ENCODE peak calls at places on chromosomes 16 and 17, in five cellular contexts. U is body of pancreas, H is breast epithelium, S is thoracic aorta, O is suprapubic skin. V is an unnamed sample. For H3K4me1, the result is how much of the 10 kb centered on the place peaks cover.

GRCh38 chr16:49345829-49346228 is 27.8 kb upstream of the C16orf78 start:
- DNase-seq in U (no peak), H (no peak), S (no peak), O (no peak), V (peak)

GRCh38 chr16:86509759-86510464 is 415 bp upstream of the FOXF1 start:
- DNase-seq in U (no peak), H (no peak), S (no peak), O (no peak), V (peak)

GRCh38 chr16:2964416-2965223 is 545 bp downstream of the KREMEN2 start:
- DNase-seq in U (peak), H (no peak), S (no peak), O (peak), V (peak)

GRCh38 chr17:37792787-37793186 is 47.9 kb upstream of the HNF1B start:
- DNase-seq in U (no peak), H (no peak), S (no peak), O (no peak), V (no peak)

GRCh38 chr17:45223541-45224528 is 2.1 kb downstream of the FMNL1 start:
- DNase-seq in U (no peak), H (no peak), S (no peak), O (no peak), V (no peak)

GRCh38 chr16:88320947-88321634 is 61.7 kb upstream of the ZNF469 start:
- DNase-seq in U (no peak), H (no peak), S (no peak), O (no peak), V (no peak)

GRCh38 chr17:75250009-75250471 is 11.4 kb downstream of the GGA3 start:
- DNase-seq in U (no peak), H (no peak), S (no peak), O (no peak), V (no peak)

GRCh38 chr16:13153696-13154095 is 252.3 kb downstream of the SHISA9 start:
- DNase-seq in U (no peak), H (no peak), S (no peak), O (no peak), V (no peak)

GRCh38 chr17:3590231-3590630 is 19.0 kb downstream of the TRPV1 start:
- DNase-seq in U (no peak), H (no peak), S (no peak), O (no peak), V (peak)

GRCh38 chr17:66330646-66331037 is 28.2 kb downstream of the PRKCA start:
- DNase-seq in U (no peak), H (no peak), S (no peak), O (no peak), V (no peak)

GRCh38 chr17:58534901-58535421 is 20.5 kb upstream of the MTMR4 start:
- DNase-seq in U (no peak), H (no peak), S (no peak), O (no peak), V (no peak)

GRCh38 chr17:78780852-78781338 is 1.2 kb downstream of the CYTH1 start:
- DNase-seq in U (no peak), H (no peak), S (no peak), O (no peak), V (no peak)

GRCh38 chr17:81665205-81666091 is 957 bp downstream of the OXLD1 start:
- DNase-seq in U (peak), H (no peak), S (no peak), O (no peak), V (peak)

GRCh38 chr16:66660422-66661209 is 35.9 kb downstream of the CMTM4 start:
- DNase-seq in U (peak), H (peak), S (peak), O (no peak), V (peak)

GRCh38 chr16:23079683-23080221 is 69.5 kb downstream of the USP31 start:
- DNase-seq in U (no peak), H (no peak), S (no peak), O (no peak), V (no peak)

GRCh38 chr16:31519746-31520145 is 8.0 kb upstream of the AHSP start:
- DNase-seq in U (no peak), H (no peak), S (no peak), O (no peak), V (no peak)

GRCh38 chr17:82240506-82241182 is 11.8 kb downstream of the SLC16A3 start:
- DNase-seq in U (no peak), H (no peak), S (no peak), O (no peak), V (peak)

GRCh38 chr17:58329808-58330543 is 1.4 kb upstream of the TSPOAP1 start:
- DNase-seq in U (no peak), H (no peak), S (no peak), O (no peak), V (no peak)

GRCh38 chr16:12573730-12574383 is 229.8 kb downstream of the CPPED1 start:
- DNase-seq in U (peak), H (no peak), S (no peak), O (peak), V (peak)

GRCh38 chr17:51527230-51527982 is 267.1 kb downstream of the UTP18 start:
- DNase-seq in U (no peak), H (no peak), S (no peak), O (no peak), V (no peak)

GRCh38 chr17:30225112-30225511 is 10.4 kb downstream of the SLC6A4 start:
- DNase-seq in U (no peak), H (no peak), S (no peak), O (no peak), V (no peak)

GRCh38 chr16:8523932-8524331 is 66.4 kb downstream of the TMEM114 start:
- DNase-seq in U (no peak), H (no peak), S (no peak), O (no peak), V (no peak)

GRCh38 chr17:44077595-44077909 is 7.0 kb downstream of the G6PC3 start:
- DNase-seq in U (no peak), H (no peak), S (no peak), O (no peak), V (peak)

GRCh38 chr17:596763-597644 is 117.6 kb downstream of the VPS53 start:
- DNase-seq in U (no peak), H (no peak), S (no peak), O (no peak), V (no peak)

GRCh38 chr17:39722965-39723848 is 7.1 kb downstream of the MIEN1 start:
- DNase-seq in U (no peak), H (no peak), S (no peak), O (no peak), V (peak)

GRCh38 chr17:66654341-66654740 is 180.6 kb upstream of the CACNG5 start:
- DNase-seq in U (no peak), H (no peak), S (no peak), O (no peak), V (no peak)

GRCh38 chr16:51607202-51607756 is 456.2 kb upstream of the SALL1 start:
- DNase-seq in U (no peak), H (no peak), S (no peak), O (no peak), V (no peak)

GRCh38 chr16:4611337-4612023 is 3.2 kb downstream of the UBALD1 start:
- DNase-seq in U (no peak), H (no peak), S (no peak), O (no peak), V (peak)

GRCh38 chr17:31068291-31068690 is 26.5 kb upstream of the NF1 start:
- DNase-seq in U (peak), H (no peak), S (no peak), O (no peak), V (peak)

GRCh38 chr17:18379246-18380146 is 1.9 kb downstream of the EVPLL start:
- DNase-seq in U (no peak), H (no peak), S (no peak), O (no peak), V (no peak)

GRCh38 chr16:85028638-85029412 is 1.2 kb downstream of the KIAA0513 start:
- DNase-seq in U (peak), H (peak), S (no peak), O (no peak), V (peak)

GRCh38 chr16:90077757-90078593 is 844 bp upstream of the PRDM7 start:
- DNase-seq in U (peak), H (peak), S (no peak), O (no peak), V (peak)

GRCh38 chr16:11296706-11297491 is 15.8 kb upstream of the PRM1 start:
- DNase-seq in U (peak), H (no peak), S (no peak), O (no peak), V (no peak)
- H3K27ac ChIP-seq in U (peak), H (peak), S (no peak), O (no peak), V (no peak)

GRCh38 chr16:50598256-50598894 is 50.2 kb downstream of the NKD1 start:
- DNase-seq in U (peak), H (no peak), S (no peak), O (no peak), V (no peak)

GRCh38 chr16:50597563-50598255 is 49.5 kb downstream of the NKD1 start:
- DNase-seq in U (no peak), H (no peak), S (no peak), O (no peak), V (no peak)

GRCh38 chr16:50600582-50601283 is 52.5 kb downstream of the NKD1 start:
- DNase-seq in U (no peak), H (no peak), S (no peak), O (no peak), V (no peak)

GRCh38 chr16:50599494-50599893 is 51.3 kb downstream of the NKD1 start:
- DNase-seq in U (no peak), H (no peak), S (no peak), O (no peak), V (no peak)

DNA sequence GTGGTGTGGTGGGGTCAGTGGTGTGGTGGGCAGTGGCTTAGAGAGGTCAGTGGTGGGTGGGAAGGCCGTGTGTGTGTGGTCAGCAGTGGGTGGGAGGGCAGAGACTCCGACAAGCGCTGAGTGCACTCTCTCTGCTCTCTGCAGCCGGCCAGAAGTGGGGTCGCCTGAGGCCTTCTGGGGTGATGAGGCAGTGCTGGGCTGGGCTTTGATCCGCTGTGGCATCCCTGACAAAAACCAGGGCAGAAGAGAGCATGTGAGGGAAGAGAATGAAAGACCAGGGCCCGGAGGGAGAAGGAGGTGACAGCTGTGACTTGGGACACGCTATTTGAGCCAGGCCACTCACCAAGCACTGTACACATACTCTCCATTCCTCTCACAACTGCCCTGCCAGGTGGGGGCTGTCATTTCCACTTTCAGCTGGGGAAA is 50.8 kb downstream of the NKD1 start:
- DNase-seq in U (no peak), H (no peak), S (no peak), O (no peak), V (no peak)
- H3K4me1 ChIP-seq in U (under half), H (under half), S (half or more), O (under half), V (under half)

DNA sequence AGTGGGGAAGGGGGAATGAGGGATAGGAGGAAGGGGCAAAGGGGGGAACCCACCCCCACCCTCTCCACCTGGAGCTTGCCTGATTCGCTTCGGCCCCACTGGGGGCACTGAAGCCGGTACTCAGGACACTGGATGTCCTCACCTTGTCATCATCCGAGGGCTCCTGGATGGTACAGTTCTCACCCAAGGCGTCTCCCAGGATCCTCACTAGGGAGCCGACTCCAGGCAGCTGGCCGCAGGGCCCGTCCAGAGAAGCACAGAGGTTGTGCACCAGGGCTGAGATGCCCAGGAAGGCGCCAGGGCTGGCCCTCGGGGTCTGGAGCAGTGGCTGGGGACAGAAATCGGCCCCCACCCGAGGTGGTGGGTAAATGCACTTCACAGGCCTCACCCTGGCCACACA is 92.3 kb downstream of the LITAF start:
- DNase-seq in U (no peak), H (no peak), S (no peak), O (no peak), V (peak)
- H3K27ac ChIP-seq in U (peak), H (no peak), S (peak), O (no peak), V (peak)

GRCh38 chr17:77410470-77410869 is 269.7 kb downstream of the SEC14L1 start:
- DNase-seq in U (no peak), H (no peak), S (no peak), O (no peak), V (no peak)

GRCh38 chr17:77405867-77406513 is 265.2 kb downstream of the SEC14L1 start:
- DNase-seq in U (no peak), H (no peak), S (no peak), O (no peak), V (no peak)

GRCh38 chr17:77407321-77408277 is 266.8 kb downstream of the SEC14L1 start:
- DNase-seq in U (no peak), H (no peak), S (no peak), O (no peak), V (no peak)

GRCh38 chr17:77408284-77408683 is 267.5 kb downstream of the SEC14L1 start:
- DNase-seq in U (no peak), H (no peak), S (no peak), O (no peak), V (no peak)

GRCh38 chr17:77409282-77410161 is 268.8 kb downstream of the SEC14L1 start:
- DNase-seq in U (peak), H (peak), S (peak), O (no peak), V (peak)
- H3K4me1 ChIP-seq in U (under half), H (under half), S (half or more), O (half or more), V (under half)

DNA sequence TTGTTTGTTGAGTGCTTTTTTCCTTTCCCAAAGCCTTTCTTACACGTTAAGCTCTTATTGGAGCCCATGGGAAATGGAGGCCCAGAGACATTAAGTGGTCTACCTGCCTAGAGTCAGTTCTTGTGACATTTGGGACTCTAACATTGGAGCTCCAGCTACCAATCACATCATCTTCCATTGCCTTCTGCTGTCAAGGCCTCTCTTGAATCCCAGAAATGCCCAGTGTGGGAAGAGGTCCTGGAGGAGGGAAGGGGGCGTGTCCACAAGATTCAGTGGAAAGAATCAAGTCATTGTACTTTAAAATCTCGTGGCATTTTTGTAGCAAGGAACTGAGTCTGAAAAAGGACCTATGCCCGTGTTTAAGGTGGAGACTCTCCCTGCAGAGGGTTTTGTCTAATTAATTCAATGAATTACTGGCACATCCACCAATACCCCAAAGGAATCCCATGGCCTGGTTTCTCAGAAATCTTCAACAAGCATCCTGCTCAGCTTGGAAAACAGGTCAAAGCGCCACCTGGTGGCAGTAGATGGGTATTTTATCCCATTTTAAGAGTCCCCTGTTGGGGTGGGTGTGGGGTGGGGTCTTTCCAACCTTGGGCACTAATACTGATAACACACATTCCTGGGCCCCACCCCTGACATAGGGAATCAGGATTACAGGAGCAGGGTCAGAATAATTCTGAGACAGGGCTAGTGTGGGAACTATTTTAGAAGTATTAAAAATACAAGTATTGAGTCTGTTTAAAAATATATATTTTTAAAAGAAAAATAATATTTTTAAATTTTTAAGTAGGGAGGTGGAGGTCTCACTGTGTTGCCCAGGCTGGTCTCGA is 24.6 kb downstream of the GPT2 start:
- DNase-seq in U (peak), H (peak), S (no peak), O (no peak), V (peak)
- H3K27ac ChIP-seq in U (no peak), H (peak), S (no peak), O (no peak), V (no peak)

GRCh38 chr16:642189-643049 is 791 bp downstream of the MCRIP2 start:
- DNase-seq in U (peak), H (no peak), S (no peak), O (no peak), V (peak)
- H3K4me1 ChIP-seq in U (half or more), H (under half), S (under half), O (under half), V (under half)

DNA sequence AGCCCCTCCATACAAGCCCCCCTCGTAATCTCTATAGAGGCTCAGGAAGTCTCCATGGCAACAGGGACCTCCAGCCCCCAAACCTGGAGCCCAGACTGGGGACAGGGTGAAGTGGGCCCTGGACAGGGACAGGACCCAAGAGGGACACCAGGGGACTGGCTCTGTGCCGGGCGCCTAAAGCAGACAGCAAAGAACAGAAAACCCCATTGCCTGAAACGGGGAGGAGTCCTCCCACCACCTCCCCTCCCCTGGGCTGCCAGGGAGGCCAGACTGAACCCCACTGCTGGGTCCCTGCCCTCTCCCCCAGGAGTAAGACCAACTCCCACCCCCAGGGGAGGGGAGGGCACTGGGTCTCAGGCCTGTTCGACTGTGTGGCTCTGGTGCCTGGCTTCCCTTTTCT is 40.7 kb downstream of the CPNE2 start:
- DNase-seq in U (no peak), H (no peak), S (no peak), O (no peak), V (no peak)
- H3K27ac ChIP-seq in U (no peak), H (no peak), S (no peak), O (no peak), V (no peak)

GRCh38 chr17:79811036-79811887 is 14.4 kb upstream of the CBX8 start:
- DNase-seq in U (peak), H (no peak), S (no peak), O (no peak), V (peak)

GRCh38 chr17:79808763-79809529 is 12.1 kb upstream of the CBX8 start:
- DNase-seq in U (peak), H (no peak), S (no peak), O (no peak), V (peak)

GRCh38 chr17:79811888-79812205 is 15.0 kb upstream of the CBX8 start:
- DNase-seq in U (no peak), H (no peak), S (no peak), O (no peak), V (no peak)

GRCh38 chr17:79810138-79811027 is 13.5 kb upstream of the CBX8 start:
- DNase-seq in U (peak), H (peak), S (no peak), O (peak), V (peak)

GRCh38 chr17:79809530-79810137 is 12.8 kb upstream of the CBX8 start:
- DNase-seq in U (peak), H (no peak), S (no peak), O (no peak), V (peak)
- H3K4me1 ChIP-seq in U (under half), H (under half), S (under half), O (half or more), V (under half)

GRCh38 chr17:8192070-8192815 is 2.3 kb upstream of the BORCS6 start:
- DNase-seq in U (peak), H (peak), S (peak), O (peak), V (peak)
- H3K27ac ChIP-seq in U (peak), H (peak), S (peak), O (peak), V (peak)

GRCh38 chr16:56275076-56275475 is 83.8 kb downstream of the GNAO1 start:
- DNase-seq in U (no peak), H (no peak), S (no peak), O (no peak), V (no peak)
- H3K4me1 ChIP-seq in U (under half), H (under half), S (under half), O (under half), V (under half)

V was measured in endodermal cell.